ENCODE peak calls at places on chromosome 11, in six cellular contexts. G is astrocyte of the spinal cord, U is GM10248, J is mesothelial cell of epicardium, M is HFFc6, D is GM13977. H is an unnamed sample.

GRCh38 chr11:110349109-110349996 is 52.9 kb upstream of the RDX start:
- DNase-seq in G (no peak), U (peak; percentile 64), J (no peak), M (no peak), D (peak; percentile 49), H (peak; percentile 58)

GRCh38 chr11:71188886-71189767 is 63.2 kb downstream of the SHANK2 start:
- DNase-seq in G (no peak), U (no peak), J (no peak), M (no peak), D (no peak), H (no peak)

GRCh38 chr11:120034881-120035620 is 102.9 kb downstream of the TRIM29 start:
- DNase-seq in G (no peak), U (no peak), J (no peak), M (no peak), D (peak; percentile 2), H (no peak)

GRCh38 chr11:46249103-46249942 is 28.1 kb upstream of the CREB3L1 start:
- DNase-seq in G (peak; percentile 72), U (no peak), J (no peak), M (no peak), D (no peak), H (no peak)

GRCh38 chr11:34978236-34979191 is 62.1 kb downstream of the PDHX start:
- DNase-seq in G (no peak), U (no peak), J (no peak), M (no peak), D (no peak), H (no peak)

GRCh38 chr11:76385903-76386302 is 4.8 kb downstream of the GVQW3 start:
- DNase-seq in G (peak; percentile 37), U (no peak), J (no peak), M (no peak), D (no peak), H (no peak)

GRCh38 chr11:28460348-28460747 is 352.2 kb downstream of the METTL15 start:
- DNase-seq in G (peak; percentile 27), U (no peak), J (no peak), M (no peak), D (no peak), H (no peak)

GRCh38 chr11:112564228-112564955 is 303.7 kb upstream of the PLET1 start:
- DNase-seq in G (peak; percentile 88), U (no peak), J (no peak), M (peak; percentile 11), D (no peak), H (no peak)

GRCh38 chr11:59574467-59574866 is 41.1 kb downstream of the OSBP start:
- DNase-seq in G (no peak), U (no peak), J (no peak), M (no peak), D (no peak), H (no peak)

GRCh38 chr11:1567052-1567720 is 4.9 kb downstream of the DUSP8 start:
- DNase-seq in G (no peak), U (no peak), J (no peak), M (no peak), D (no peak), H (no peak)

GRCh38 chr11:4680341-4680740 is 17.3 kb downstream of the OR51E2 start:
- DNase-seq in G (no peak), U (no peak), J (no peak), M (no peak), D (no peak), H (no peak)

GRCh38 chr11:15670520-15671070 is 555.9 kb downstream of the INSC start:
- DNase-seq in G (no peak), U (no peak), J (no peak), M (no peak), D (no peak), H (no peak)

GRCh38 chr11:94537051-94537600 is 6.6 kb upstream of the FUT4 start:
- DNase-seq in G (peak; percentile 68), U (no peak), J (no peak), M (peak; percentile 27), D (no peak), H (no peak)

GRCh38 chr11:7635137-7635536 is 38.2 kb downstream of the CYB5R2 start:
- DNase-seq in G (no peak), U (no peak), J (no peak), M (no peak), D (no peak), H (no peak)

GRCh38 chr11:76592025-76592914 is 78.3 kb downstream of the LRRC32 start:
- DNase-seq in G (no peak), U (no peak), J (no peak), M (no peak), D (no peak), H (peak; percentile 10)

GRCh38 chr11:10540546-10540914 is 457 bp downstream of the RNF141 start:
- DNase-seq in G (peak; percentile 35), U (no peak), J (no peak), M (no peak), D (no peak), H (no peak)

GRCh38 chr11:75816561-75817239 is 1.7 kb downstream of the UVRAG start:
- DNase-seq in G (no peak), U (no peak), J (no peak), M (peak; percentile 9), D (no peak), H (no peak)

GRCh38 chr11:45919806-45920530 is 2.3 kb upstream of the PEX16 start:
- DNase-seq in G (no peak), U (no peak), J (no peak), M (no peak), D (no peak), H (no peak)

GRCh38 chr11:66443602-66444001 is 5.0 kb upstream of the MRPL11 start:
- DNase-seq in G (peak; percentile 59), U (no peak), J (no peak), M (peak; percentile 96), D (no peak), H (no peak)

GRCh38 chr11:129295746-129296145 is 79.9 kb upstream of the BARX2 start:
- DNase-seq in G (peak; percentile 38), U (no peak), J (no peak), M (no peak), D (no peak), H (no peak)

GRCh38 chr11:65856689-65857499 is 1.1 kb downstream of the CFL1 start:
- DNase-seq in G (peak; percentile 68), U (peak; percentile 79), J (no peak), M (peak; percentile 50), D (peak; percentile 82), H (peak; percentile 82)

GRCh38 chr11:2885017-2885675 is 429 bp downstream of the CDKN1C start:
- DNase-seq in G (peak; percentile 42), U (peak; percentile 51), J (no peak), M (no peak), D (peak; percentile 73), H (peak; percentile 69)
- TF ChIP-seq CTCF in G (peak; percentile 32), U (peak; percentile 9), J (peak; percentile 22), M (no peak), D (peak; percentile 36), H (peak; percentile 34)

GRCh38 chr11:44110231-44110679 is 14.8 kb downstream of the EXT2 start:
- DNase-seq in G (peak; percentile 49), U (peak; percentile 60), J (no peak), M (peak; percentile 12), D (peak; percentile 67), H (peak; percentile 57)

GRCh38 chr11:44101098-44101497 is 5.6 kb downstream of the EXT2 start:
- DNase-seq in G (no peak), U (no peak), J (no peak), M (no peak), D (no peak), H (no peak)

GRCh38 chr11:44108260-44108659 is 12.8 kb downstream of the EXT2 start:
- DNase-seq in G (no peak), U (no peak), J (no peak), M (no peak), D (no peak), H (no peak)

DNA sequence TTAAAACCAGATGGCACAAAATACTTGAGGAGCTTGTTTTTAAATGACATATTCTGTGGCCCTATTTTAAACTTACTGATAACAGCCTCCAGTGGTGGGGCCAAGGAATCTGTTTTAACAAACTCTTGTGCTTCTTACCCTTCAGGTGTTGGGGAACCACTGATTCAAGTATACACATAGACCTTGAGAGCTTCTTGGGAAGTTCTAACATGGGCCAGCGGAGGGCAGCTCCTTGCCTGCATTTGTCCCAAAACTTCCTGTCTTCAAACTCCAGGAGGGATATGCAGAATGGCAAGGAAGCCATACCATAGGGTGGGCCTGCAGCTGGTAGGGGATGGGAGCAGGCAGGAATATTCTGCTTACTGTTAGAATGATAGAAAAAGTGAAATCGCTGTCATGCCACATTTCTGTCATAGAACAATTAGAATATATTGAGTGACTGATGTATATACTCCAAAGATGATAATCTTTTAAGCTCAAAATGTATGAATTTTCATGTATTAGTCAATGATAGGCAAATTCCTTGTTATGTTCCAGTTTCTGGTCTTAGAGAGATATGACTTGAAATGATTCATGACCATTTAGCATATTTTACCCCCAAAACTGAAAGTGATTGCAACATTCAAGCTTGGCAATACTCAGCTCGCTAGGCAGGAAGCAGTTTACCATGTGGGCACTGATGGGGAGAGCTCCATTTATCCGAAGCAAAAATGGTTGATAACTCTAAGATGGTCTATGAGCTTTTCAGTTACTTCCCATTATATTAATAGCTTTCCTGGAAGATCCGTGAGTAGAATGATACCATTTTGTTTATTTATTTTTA is 9.2 kb downstream of the EXT2 start:
- DNase-seq in G (no peak), U (no peak), J (no peak), M (no peak), D (no peak), H (no peak)
- TF ChIP-seq CTCF in G (peak; percentile 1), U (no peak), J (no peak), M (peak; percentile 43), D (no peak), H (no peak)

DNA sequence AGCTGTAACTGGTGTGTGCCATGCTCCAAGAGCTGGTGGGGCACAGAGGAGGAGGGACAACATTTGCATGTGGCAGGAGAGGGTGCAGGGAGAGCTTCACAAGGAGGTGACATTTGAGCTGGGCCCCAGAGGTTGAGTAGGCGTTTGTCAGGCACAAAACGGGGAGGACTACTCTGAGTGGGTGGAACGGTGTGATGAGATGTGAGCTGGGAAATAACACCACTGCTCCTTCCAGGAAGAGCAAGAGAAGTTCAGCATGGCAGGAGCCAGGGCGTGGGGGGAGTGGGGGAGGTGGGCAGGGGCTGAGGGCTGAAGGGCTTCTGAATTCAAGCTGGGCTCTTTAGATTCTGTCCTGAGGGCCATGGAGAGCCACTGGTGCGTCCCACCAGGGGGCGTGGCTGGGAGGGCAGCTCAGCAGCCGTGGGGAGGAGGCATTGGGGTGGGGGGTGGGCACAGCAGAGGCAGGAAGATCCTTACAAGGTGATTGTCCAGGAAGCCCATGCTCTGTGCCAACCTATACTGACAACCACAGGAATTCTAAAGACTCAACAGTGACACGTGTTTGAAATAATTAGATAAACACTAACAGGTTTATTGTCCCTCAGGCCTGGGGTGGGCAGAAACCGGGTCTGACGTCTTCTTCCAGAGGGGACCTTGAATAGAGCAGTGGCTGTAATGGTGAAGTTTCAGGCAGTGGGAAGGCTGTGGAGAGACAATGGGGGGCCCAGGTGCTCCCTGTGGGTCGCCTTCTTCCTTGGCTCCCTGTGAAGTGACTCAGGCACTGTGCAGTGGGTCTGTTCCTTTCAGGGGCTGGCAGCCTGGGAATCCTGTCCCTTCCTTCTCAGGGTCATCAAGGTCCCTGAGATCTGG is 54.4 kb downstream of the OTOG start:
- DNase-seq in G (no peak), U (no peak), J (no peak), M (no peak), D (no peak), H (peak; percentile 37)
- TF ChIP-seq CTCF in G (no peak), U (no peak), J (no peak), M (peak; percentile 24), D (no peak), H (no peak)

GRCh38 chr11:91932151-91932821 is 292.3 kb upstream of the FAT3 start:
- DNase-seq in G (peak; percentile 63), U (no peak), J (no peak), M (peak; percentile 13), D (no peak), H (no peak)
- TF ChIP-seq CTCF in G (no peak), U (no peak), J (no peak), M (no peak), D (no peak), H (no peak)

H was measured in GM13976.